ENCODE peak calls at places on chromosomes 11 and 22, in nine cellular contexts. S is thoracic aorta, P is BE2C, W is choroid plexus epithelial cell, H is fibroblast of mammary gland, U is heart right ventricle, I is MM.1S, R is mesendoderm, J is uterus. D is an unnamed sample.

GRCh38 chr22:20972014-20972797 is 5.2 kb downstream of the AIFM3 start:
- DNase-seq in S (no peak), P (no peak), W (no peak), H (no peak), U (no peak), I (no peak), R (peak; percentile 32), J (no peak), D (peak; percentile 7)

GRCh38 chr11:70433526-70433925 is 35.2 kb downstream of the CTTN start:
- DNase-seq in S (no peak), P (no peak), W (no peak), H (no peak), U (no peak), I (no peak), R (no peak), J (no peak), D (no peak)

GRCh38 chr22:44454113-44454769 is 43.8 kb downstream of the RTL6 start:
- DNase-seq in S (no peak), P (no peak), W (no peak), H (no peak), U (no peak), I (no peak), R (no peak), J (no peak), D (no peak)

GRCh38 chr22:38429460-38430128 is 25.4 kb downstream of the KCNJ4 start:
- DNase-seq in S (no peak), P (peak; percentile 75), W (peak; percentile 17), H (no peak), U (no peak), I (no peak), R (no peak), J (no peak), D (peak; percentile 13)

GRCh38 chr11:58739725-58740430 is 8.1 kb upstream of the GLYAT start:
- DNase-seq in S (no peak), P (no peak), W (peak; percentile 3), H (no peak), U (no peak), I (peak; percentile 29), R (peak; percentile 57), J (no peak), D (peak; percentile 33)

GRCh38 chr11:27356624-27357222 is 6.3 kb downstream of the CCDC34 start:
- DNase-seq in S (no peak), P (no peak), W (no peak), H (no peak), U (no peak), I (peak; percentile 53), R (no peak), J (no peak), D (no peak)

GRCh38 chr11:65165847-65166317 is 4.2 kb upstream of the SPDYC start:
- DNase-seq in S (no peak), P (no peak), W (peak; percentile 31), H (no peak), U (no peak), I (no peak), R (no peak), J (no peak), D (no peak)

GRCh38 chr11:130118636-130119387 is 40.8 kb upstream of the ST14 start:
- DNase-seq in S (no peak), P (no peak), W (no peak), H (no peak), U (no peak), I (peak; percentile 52), R (no peak), J (no peak), D (no peak)

GRCh38 chr11:12276831-12277475 is 100.4 kb upstream of the PARVA start:
- DNase-seq in S (no peak), P (no peak), W (no peak), H (no peak), U (no peak), I (no peak), R (no peak), J (no peak), D (no peak)

GRCh38 chr11:124672531-124673215 is 866 bp downstream of the SIAE start:
- DNase-seq in S (no peak), P (no peak), W (no peak), H (no peak), U (no peak), I (no peak), R (no peak), J (no peak), D (no peak)

GRCh38 chr22:26994801-26995200 is 337.4 kb downstream of the MIAT start:
- DNase-seq in S (no peak), P (no peak), W (no peak), H (no peak), U (no peak), I (no peak), R (no peak), J (no peak), D (no peak)

GRCh38 chr11:282630-283360 is 4.6 kb downstream of the NLRP6 start:
- DNase-seq in S (no peak), P (no peak), W (no peak), H (no peak), U (no peak), I (no peak), R (no peak), J (no peak), D (no peak)

GRCh38 chr22:44411226-44412135 is 86.6 kb downstream of the RTL6 start:
- DNase-seq in S (no peak), P (no peak), W (peak; percentile 30), H (no peak), U (no peak), I (no peak), R (no peak), J (no peak), D (no peak)

GRCh38 chr11:2886936-2887335 is 1.4 kb upstream of the CDKN1C start:
- DNase-seq in S (no peak), P (no peak), W (no peak), H (no peak), U (no peak), I (no peak), R (no peak), J (no peak), D (no peak)

GRCh38 chr22:27171212-27171611 is 513.8 kb downstream of the MIAT start:
- DNase-seq in S (no peak), P (no peak), W (no peak), H (no peak), U (no peak), I (no peak), R (no peak), J (no peak), D (no peak)

GRCh38 chr22:27612075-27612474 is 189.5 kb downstream of the MN1 start:
- DNase-seq in S (no peak), P (no peak), W (no peak), H (no peak), U (no peak), I (no peak), R (no peak), J (no peak), D (no peak)

GRCh38 chr22:50508897-50509296 is 873 bp downstream of the NCAPH2 start:
- DNase-seq in S (no peak), P (no peak), W (no peak), H (no peak), U (no peak), I (no peak), R (no peak), J (no peak), D (no peak)
- H3K4me3 ChIP-seq in S (peak overlapping the region; percentile 92), P (peak overlapping the region; percentile 94), W (peak overlapping the region; percentile 94), H (peak overlapping the region; percentile 74), U (peak overlapping the region; percentile 54), I (peak overlapping the region; percentile 72), R (peak overlapping the region; percentile 98), J (peak overlapping the region; percentile 59), D (peak overlapping the region; percentile 94)

GRCh38 chr11:128189823-128190222 is 397.5 kb downstream of the ETS1 start:
- DNase-seq in S (no peak), P (no peak), W (no peak), H (no peak), U (no peak), I (no peak), R (no peak), J (no peak), D (no peak)
- H3K4me3 ChIP-seq in S (no peak overlapping the region), P (no peak overlapping the region), W (no peak overlapping the region), H (no peak overlapping the region), U (no peak overlapping the region), I (no peak overlapping the region), R (no peak overlapping the region), J (no peak overlapping the region), D (no peak overlapping the region)

DNA sequence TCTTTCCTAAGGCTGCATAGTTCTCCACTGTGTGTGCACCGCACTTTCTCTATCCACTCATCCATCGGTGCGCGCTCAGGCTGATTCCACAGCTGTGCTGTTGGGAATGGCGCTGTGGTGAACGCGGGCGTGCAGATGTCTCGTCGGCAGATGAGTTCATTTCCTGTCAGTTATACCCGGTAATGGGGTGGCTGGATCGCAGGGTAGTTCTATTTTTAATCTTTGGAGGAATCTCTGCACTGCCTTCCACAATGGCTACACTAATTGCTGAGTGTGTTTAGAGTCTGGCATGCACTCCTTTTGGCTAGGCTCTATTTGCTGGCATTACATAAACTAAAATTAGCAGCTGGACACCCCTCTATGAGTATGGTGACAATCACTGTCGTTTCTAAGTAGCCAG is 27.9 kb upstream of the KRTAP5-7 start:
- DNase-seq in S (no peak), P (peak; percentile 73), W (no peak), H (no peak), U (no peak), I (no peak), R (no peak), J (no peak), D (no peak)
- H3K4me3 ChIP-seq in S (no peak overlapping the region), P (peak overlapping the region; percentile 17), W (no peak overlapping the region), H (no peak overlapping the region), U (no peak overlapping the region), I (no peak overlapping the region), R (no peak overlapping the region), J (no peak overlapping the region), D (no peak overlapping the region)

DNA sequence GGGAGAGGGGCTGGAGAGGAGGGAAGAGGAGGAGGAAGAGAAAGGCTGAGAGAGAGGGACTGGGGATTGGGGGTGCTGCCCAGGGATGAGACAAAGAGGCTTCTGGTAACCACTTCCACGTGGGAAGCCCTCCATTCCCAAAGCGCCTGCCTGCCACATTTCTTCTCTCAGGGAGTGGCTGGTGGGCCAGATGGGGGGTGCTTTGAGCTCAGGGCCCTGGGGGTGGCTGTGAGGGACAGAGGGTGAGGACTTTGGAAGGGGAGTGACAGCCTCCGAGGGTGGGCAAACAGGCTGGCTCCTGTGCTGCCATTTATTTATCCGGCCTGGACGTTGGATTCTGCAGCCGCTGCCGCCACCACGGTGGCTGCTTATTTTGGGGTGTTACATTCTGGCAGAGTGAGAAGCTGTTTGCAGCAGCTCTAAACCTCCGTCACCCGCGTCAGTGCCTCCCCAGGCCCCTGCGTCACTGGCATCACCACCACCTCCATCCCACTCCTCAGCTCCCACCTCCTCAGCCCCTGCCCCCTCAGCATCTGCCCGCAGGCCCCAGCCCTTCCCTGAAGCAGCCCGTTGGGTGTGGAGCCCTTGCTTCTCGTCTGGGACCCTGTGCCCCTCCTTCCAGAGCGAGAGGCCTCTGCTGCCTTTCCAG is 1.6 kb downstream of the RTN4RL2 start:
- DNase-seq in S (no peak), P (no peak), W (no peak), H (no peak), U (no peak), I (no peak), R (no peak), J (no peak), D (no peak)
- H3K4me3 ChIP-seq in S (no peak overlapping the region), P (no peak overlapping the region), W (no peak overlapping the region), H (no peak overlapping the region), U (no peak overlapping the region), I (no peak overlapping the region), R (no peak overlapping the region), J (no peak overlapping the region), D (no peak overlapping the region)

GRCh38 chr22:40818192-40818746 is 877 bp downstream of the SLC25A17 start:
- DNase-seq in S (no peak), P (no peak), W (no peak), H (no peak), U (no peak), I (peak; percentile 8), R (peak; percentile 4), J (no peak), D (no peak)
- H3K4me3 ChIP-seq in S (peak overlapping the region; percentile 99), P (peak overlapping the region; percentile 100), W (peak overlapping the region; percentile 96), H (peak overlapping the region; percentile 99), U (peak overlapping the region; percentile 99), I (peak overlapping the region; percentile 98), R (peak overlapping the region; percentile 97), J (peak overlapping the region; percentile 84), D (peak overlapping the region; percentile 99)

D was measured in adipocyte.